ENCODE peak calls at places on chromosomes 3 and 15, in six cellular contexts. L is T-helper 2 cell; Y is stimulated activated CD4-positive, alpha-beta T cell treated with anti-CD3 and anti-CD28 coated beads, TNF-alpha, amount 100 ng/mL, for 4 hours; E is T-helper 1 cell; D is activated CD8-positive, alpha-beta T cell treated with anti-CD3 and anti-CD28 coated beads, Interleukin-2, amount 10 ng/mL, durations not matched to agents 7 days and 5 days; T is cardiac fibroblast. O is an unnamed sample.

GRCh38 chr3:153087595-153088566 is 74.1 kb upstream of the RAP2B start:
- DNase-seq in T (peak), Y (no peak), D (no peak), E (no peak), L (no peak), O (no peak)

GRCh38 chr3:149368201-149368849 is 9.1 kb downstream of the TM4SF1 start:
- DNase-seq in D (no peak), E (no peak), Y (no peak), L (no peak), T (peak), O (peak)

GRCh38 chr3:25863011-25863415 is 73.1 kb downstream of the OXSM start:
- DNase-seq in E (no peak), T (no peak), L (no peak), Y (no peak), D (no peak), O (no peak)

GRCh38 chr15:55695432-55695831 is 47.5 kb downstream of the PRTG start:
- DNase-seq in D (no peak), E (no peak), L (no peak), T (no peak), Y (no peak), O (no peak)

GRCh38 chr15:75542386-75542797 is 36.7 kb downstream of the PTPN9 start:
- DNase-seq in L (no peak), E (no peak), D (no peak), Y (no peak), T (no peak), O (no peak)

GRCh38 chr3:48433472-48434118 is 3.7 kb upstream of the PLXNB1 start:
- DNase-seq in T (peak), L (no peak), D (no peak), Y (no peak), E (no peak), O (peak)

GRCh38 chr3:108862865-108863798 is 40.5 kb downstream of the TRAT1 start:
- DNase-seq in D (no peak), Y (peak), T (peak), E (no peak), L (no peak), O (peak)

GRCh38 chr3:136802481-136802996 is 16.4 kb upstream of the SLC35G2 start:
- DNase-seq in Y (no peak), T (peak), L (no peak), D (no peak), E (no peak), O (no peak)

GRCh38 chr3:87949189-87949878 is 109.5 kb downstream of the CGGBP1 start:
- DNase-seq in D (no peak), Y (no peak), T (no peak), E (no peak), L (no peak), O (no peak)

GRCh38 chr3:119352235-119352634 is 58.1 kb downstream of the ARHGAP31 start:
- DNase-seq in Y (peak), L (no peak), E (no peak), T (no peak), D (peak), O (no peak)

GRCh38 chr15:94327356-94327936 is 96.1 kb downstream of the MCTP2 start:
- DNase-seq in L (no peak), Y (no peak), D (peak), E (no peak), T (peak), O (peak)

GRCh38 chr3:126313166-126313565 is 44.0 kb downstream of the KLF15 start:
- DNase-seq in E (no peak), D (no peak), T (no peak), Y (no peak), L (no peak), O (no peak)